ENCODE peak calls at places on chromosomes 4 and X, in four cellular contexts. Y is AG04450; Q is A172; V is activated CD8-positive, alpha-beta memory T cell treated with anti-CD3 and anti-CD28 coated beads for 1 hour. P is an unnamed sample.

GRCh38 chrX:18160369-18160768 is 60.3 kb downstream of the BEND2 start:
- DNase-seq in Y (no peak), Q (no peak), V (no peak), P (no peak)

GRCh38 chr4:150789864-150790263 is 207.9 kb downstream of the MAB21L2 start:
- DNase-seq in Y (no peak), Q (no peak), V (no peak), P (no peak)

GRCh38 chrX:329291-329910 is 10.8 kb upstream of the GTPBP6 start:
- DNase-seq in Y (no peak), Q (no peak), V (no peak), P (no peak)

GRCh38 chr4:163063891-163064290 is 102.8 kb downstream of the NAF1 start:
- DNase-seq in Y (no peak), Q (peak; percentile 88), V (no peak), P (no peak)

GRCh38 chr4:161714928-161715327 is 448.9 kb downstream of the FSTL5 start:
- DNase-seq in Y (no peak), Q (no peak), V (no peak), P (no peak)

GRCh38 chrX:120660638-120661037 is 30.8 kb upstream of the C1GALT1C1 start:
- DNase-seq in Y (no peak), Q (no peak), V (no peak), P (no peak)

GRCh38 chrX:23228950-23229448 is 105.7 kb upstream of the PTCHD1 start:
- DNase-seq in Y (no peak), Q (no peak), V (no peak), P (no peak)

GRCh38 chr4:6342530-6343293 is 73.1 kb downstream of the WFS1 start:
- DNase-seq in Y (no peak), Q (no peak), V (no peak), P (no peak)

GRCh38 chrX:41922694-41923171 is 621 bp downstream of the CASK start:
- DNase-seq in Y (no peak), Q (no peak), V (no peak), P (peak; percentile 15)

GRCh38 chr4:40687676-40688389 is 58.2 kb upstream of the RBM47 start:
- DNase-seq in Y (no peak), Q (no peak), V (no peak), P (no peak)

GRCh38 chrX:118116308-118117068 is at the start of gene KLHL13:
- DNase-seq in Y (no peak), Q (no peak), V (no peak), P (no peak)